ENCODE peak calls at places on chromosome 15, in eight cellular contexts. Z is stimulated activated CD8-positive, alpha-beta memory T cell treated with anti-CD3 and anti-CD28 coated beads, Interleukin-4, amount 100 ng/mL, for 48 hours; J is psoas muscle; A is EL; U is NCI-H2171 treated with DMSO at 0.1 percent for 48 hours; V is AG09319; N is stimulated activated CD4-positive, alpha-beta T cell treated with anti-CD3 and anti-CD28 coated beads, Interleukin-1b, Interleukin-23, amount 100 ng/mL, for 48 hours; F is HEK293T. G is an unnamed sample.

GRCh38 chr15:77537006-77537405 is 95.7 kb downstream of the LINGO1 start:
- DNase-seq in Z (no peak), J (no peak), A (no peak), U (no peak), V (no peak), N (no peak), F (no peak), G (no peak)

GRCh38 chr15:63374686-63375520 is 6.7 kb downstream of the CA12 start:
- DNase-seq in Z (peak), J (peak), A (peak), U (peak), V (no peak), N (peak), F (no peak), G (no peak)

GRCh38 chr15:62899090-62899493 is 143.5 kb upstream of the TPM1 start:
- DNase-seq in Z (no peak), J (no peak), A (no peak), U (peak), V (no peak), N (no peak), F (no peak), G (no peak)

GRCh38 chr15:84840741-84841429 is 23.7 kb downstream of the ALPK3 start:
- DNase-seq in Z (no peak), J (peak), A (peak), U (no peak), V (peak), N (no peak), F (no peak), G (no peak)

GRCh38 chr15:89899303-89899946 is 5.6 kb upstream of the AP3S2 start:
- DNase-seq in Z (peak), J (no peak), A (no peak), U (no peak), V (no peak), N (no peak), F (no peak), G (no peak)

GRCh38 chr15:38648116-38648843 is 83.7 kb upstream of the RASGRP1 start:
- DNase-seq in Z (no peak), J (no peak), A (no peak), U (no peak), V (no peak), N (no peak), F (no peak), G (no peak)

GRCh38 chr15:42627485-42627884 is 52.1 kb downstream of the STARD9 start:
- DNase-seq in Z (no peak), J (no peak), A (no peak), U (no peak), V (no peak), N (no peak), F (no peak), G (no peak)

GRCh38 chr15:44038801-44039200 is 156.3 kb downstream of the FRMD5 start:
- DNase-seq in Z (no peak), J (no peak), A (no peak), U (peak), V (no peak), N (no peak), F (no peak), G (no peak)

GRCh38 chr15:77974098-77974414 is 103.5 kb downstream of the TBC1D2B start:
- DNase-seq in Z (no peak), J (peak), A (peak), U (no peak), V (no peak), N (no peak), F (no peak), G (no peak)

GRCh38 chr15:38652998-38653397 is 88.4 kb upstream of the RASGRP1 start:
- DNase-seq in Z (peak), J (no peak), A (no peak), U (no peak), V (no peak), N (peak), F (no peak), G (no peak)

G was measured in NCI-H1436.